ENCODE peak calls at places on chromosomes 1 and 21, in eight cellular contexts. L is MM.1S, V is upper lobe of right lung, U is Peyer's patch, E is WERI-Rb-1, B is nephron progenitor cell, P is WTC11, Y is ascending aorta. O is an unnamed sample.

GRCh38 chr1:31208361-31208945 is 31.2 kb downstream of the NKAIN1 start:
- DNase-seq in P (no peak), B (no peak), V (no peak), Y (no peak), E (no peak), L (no peak), U (no peak), O (no peak)

GRCh38 chr21:36589352-36589971 is 109.5 kb upstream of the SIM2 start:
- DNase-seq in Y (no peak), U (no peak), P (peak), L (peak), V (no peak), E (peak), B (no peak), O (no peak)

GRCh38 chr1:1847501-1848289 is 43.2 kb downstream of the GNB1 start:
- DNase-seq in L (no peak), P (no peak), V (no peak), U (no peak), Y (no peak), B (no peak), E (peak), O (no peak)

GRCh38 chr1:175158133-175158532 is 34.4 kb downstream of the KIAA0040 start:
- DNase-seq in V (no peak), E (no peak), Y (no peak), B (no peak), U (no peak), L (no peak), P (no peak), O (no peak)

GRCh38 chr1:83546863-83547262 is 452.1 kb downstream of the TTLL7 start:
- DNase-seq in U (no peak), E (peak), L (no peak), V (no peak), Y (no peak), P (no peak), B (no peak), O (no peak)

GRCh38 chr1:52281518-52281917 is 84.5 kb downstream of the CC2D1B start:
- DNase-seq in Y (no peak), E (no peak), U (no peak), V (no peak), B (no peak), L (no peak), P (no peak), O (no peak)

GRCh38 chr1:161287482-161288054 is 22.2 kb downstream of the MPZ start:
- DNase-seq in P (no peak), L (no peak), V (no peak), B (no peak), Y (no peak), E (no peak), U (no peak), O (no peak)

GRCh38 chr1:241714321-241715218 is 62.5 kb downstream of the WDR64 start:
- DNase-seq in P (no peak), L (no peak), U (no peak), Y (no peak), E (no peak), V (no peak), B (no peak), O (no peak)

GRCh38 chr1:83857108-83857507 is 141.8 kb downstream of the TTLL7 start:
- DNase-seq in L (no peak), U (no peak), V (no peak), E (no peak), B (no peak), Y (no peak), P (no peak), O (no peak)

GRCh38 chr21:15631342-15631741 is 98.4 kb upstream of the USP25 start:
- DNase-seq in U (no peak), P (no peak), V (no peak), Y (no peak), B (no peak), L (no peak), E (no peak), O (no peak)

GRCh38 chr21:14614287-14614686 is 68.2 kb upstream of the SAMSN1 start:
- DNase-seq in U (no peak), V (no peak), L (no peak), Y (no peak), B (no peak), E (no peak), P (no peak), O (no peak)

GRCh38 chr1:231594123-231594522 is 32.5 kb upstream of the DISC1 start:
- DNase-seq in Y (no peak), B (no peak), P (no peak), E (no peak), L (no peak), U (no peak), V (no peak), O (no peak)

GRCh38 chr1:150970818-150971582 is 3.6 kb downstream of the CERS2 start:
- DNase-seq in B (peak), Y (peak), L (no peak), V (peak), P (no peak), U (peak), E (peak), O (no peak)

GRCh38 chr1:3323021-3323790 is 131.3 kb upstream of the ARHGEF16 start:
- DNase-seq in L (no peak), U (peak), B (no peak), P (no peak), Y (no peak), E (peak), V (peak), O (no peak)

GRCh38 chr1:183259886-183260285 is 73.8 kb downstream of the LAMC2 start:
- DNase-seq in V (no peak), B (no peak), P (no peak), Y (no peak), U (no peak), L (no peak), E (no peak), O (no peak)

GRCh38 chr1:156797212-156797871 is 19.3 kb downstream of the SH2D2A start:
- DNase-seq in B (peak), U (no peak), E (peak), L (peak), Y (peak), P (peak), V (no peak), O (no peak)

GRCh38 chr21:41425954-41426655 is at the start of gene MX1:
- DNase-seq in B (peak), E (no peak), P (peak), L (peak), V (peak), Y (peak), U (peak), O (peak)

GRCh38 chr1:230964896-230965295 is 13.8 kb downstream of the TTC13 start:
- DNase-seq in P (no peak), E (no peak), L (no peak), B (no peak), Y (no peak), V (no peak), U (no peak), O (no peak)

GRCh38 chr1:89644119-89644814 is 11.3 kb downstream of the LRRC8C start:
- DNase-seq in P (no peak), U (no peak), B (no peak), V (no peak), E (no peak), L (no peak), Y (no peak), O (no peak)

GRCh38 chr1:185442065-185442464 is 125.0 kb upstream of the IVNS1ABP start:
- DNase-seq in V (no peak), B (no peak), E (peak), P (no peak), U (no peak), L (no peak), Y (no peak), O (no peak)

GRCh38 chr1:185448591-185449186 is 131.6 kb upstream of the IVNS1ABP start:
- DNase-seq in E (no peak), V (no peak), P (no peak), Y (no peak), U (no peak), B (no peak), L (no peak), O (no peak)

GRCh38 chr1:185446131-185446530 is 129.1 kb upstream of the IVNS1ABP start:
- DNase-seq in L (no peak), E (no peak), U (no peak), Y (no peak), P (no peak), V (no peak), B (no peak), O (no peak)

GRCh38 chr1:185444651-185445050 is 127.6 kb upstream of the IVNS1ABP start:
- DNase-seq in U (no peak), E (no peak), P (peak), V (no peak), L (no peak), B (no peak), Y (no peak), O (no peak)

DNA sequence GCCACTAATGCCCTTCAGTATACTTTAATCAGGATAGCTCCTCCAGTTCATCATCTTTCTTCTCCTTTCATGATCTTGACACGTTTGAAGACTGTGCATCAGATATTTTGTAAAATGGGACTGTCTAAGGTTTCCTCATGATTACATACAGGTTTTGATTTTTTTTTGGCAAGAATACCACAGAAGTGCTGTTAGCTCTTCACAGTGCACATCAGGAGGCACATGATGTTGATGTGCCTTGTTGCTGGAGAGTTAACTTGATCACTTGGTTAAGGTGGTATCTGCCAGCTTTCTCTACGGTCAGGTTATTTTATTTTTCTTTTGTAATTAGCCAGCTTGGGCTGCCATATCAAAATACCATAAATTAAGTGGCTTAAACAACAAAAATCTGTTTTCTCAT is 128.6 kb upstream of the IVNS1ABP start:
- DNase-seq in E (no peak), Y (no peak), P (no peak), L (no peak), B (no peak), V (no peak), U (no peak), O (no peak)
- TF ChIP-seq CTCF in E (no peak), Y (no peak), P (no peak), L (no peak), B (no peak), V (no peak), U (no peak), O (no peak)

DNA sequence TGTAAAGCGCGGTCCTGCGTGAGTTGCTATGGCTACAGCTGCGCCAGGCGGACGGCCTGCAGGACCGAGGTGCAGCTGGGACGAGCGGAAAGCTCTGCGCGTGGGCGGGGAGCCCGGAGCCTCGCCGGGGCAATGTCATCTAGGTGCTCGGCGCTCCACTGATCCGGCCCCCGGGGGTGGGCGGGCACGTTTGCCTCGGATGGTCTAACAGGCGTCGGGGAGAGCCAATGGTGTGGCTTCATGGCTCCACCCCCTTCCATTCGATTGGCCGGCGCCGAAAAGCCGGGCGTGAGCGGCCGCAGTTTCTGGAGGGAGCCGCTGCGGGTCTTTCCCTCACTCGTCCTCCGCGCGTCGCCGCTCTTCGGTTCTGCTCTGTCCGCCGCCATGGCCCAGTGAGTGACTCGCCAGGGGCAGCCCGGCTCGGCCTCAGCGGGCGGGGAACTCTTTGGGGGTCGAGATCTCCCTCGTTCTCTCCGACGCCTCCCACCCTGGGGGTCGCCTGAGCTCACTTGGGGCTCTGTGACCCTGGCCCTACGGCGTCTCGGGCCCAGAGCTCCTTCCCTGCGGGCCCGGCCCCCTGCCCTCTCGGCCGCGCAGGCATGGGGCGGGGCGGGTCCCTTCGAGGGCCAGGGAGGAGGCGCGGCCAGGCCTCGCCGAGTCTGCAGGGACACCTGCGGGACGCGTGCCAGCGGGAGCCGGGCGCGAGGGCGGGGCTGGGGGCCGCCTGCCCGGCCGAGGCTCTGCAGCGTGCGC is at the start of gene PGD:
- DNase-seq in V (peak), P (peak), L (peak), Y (peak), E (peak), U (peak), B (peak), O (peak)
- TF ChIP-seq CTCF in V (peak), P (no peak), L (no peak), Y (no peak), E (peak), U (no peak), B (no peak), O (no peak)

DNA sequence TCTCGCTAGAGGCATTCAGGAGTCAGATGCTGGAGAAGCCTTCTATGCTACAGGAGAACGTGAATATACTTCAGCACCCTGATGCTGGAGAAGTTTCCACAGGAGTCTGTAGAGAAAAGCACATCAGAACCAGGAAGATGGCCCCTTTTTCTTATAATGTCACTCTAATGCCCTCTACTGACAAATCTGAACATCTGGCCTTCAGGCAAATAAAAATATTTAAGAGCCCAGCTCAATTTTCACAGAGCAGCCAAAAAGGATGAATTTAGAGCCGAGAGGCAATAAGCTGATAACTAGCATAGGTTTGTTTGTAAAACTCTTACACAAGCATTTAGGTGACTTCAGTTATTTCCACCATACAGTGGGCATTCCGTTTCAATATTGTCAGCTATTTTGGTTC is 3.8 kb upstream of the RRP15 start:
- DNase-seq in P (no peak), B (no peak), L (peak), V (no peak), U (no peak), E (no peak), Y (no peak), O (no peak)
- TF ChIP-seq CTCF in P (no peak), B (no peak), L (peak), V (no peak), U (no peak), E (no peak), Y (no peak), O (no peak)

GRCh38 chr1:99648107-99648506 is 2.2 kb downstream of the PALMD start:
- DNase-seq in L (no peak), B (no peak), P (peak), U (no peak), V (peak), Y (no peak), E (peak), O (no peak)
- TF ChIP-seq CTCF in L (no peak), B (no peak), P (no peak), U (peak), V (peak), Y (no peak), E (peak), O (no peak)

GRCh38 chr1:21539933-21540332 is 30.7 kb downstream of the ALPL start:
- DNase-seq in B (peak), U (no peak), L (no peak), E (peak), Y (no peak), V (no peak), P (peak), O (no peak)
- TF ChIP-seq CTCF in B (peak), U (no peak), L (no peak), E (peak), Y (no peak), V (peak), P (peak), O (no peak)

GRCh38 chr1:92481598-92482403 is 4.9 kb downstream of the GFI1 start:
- DNase-seq in U (peak), V (no peak), E (no peak), P (peak), Y (no peak), L (no peak), B (peak), O (no peak)

GRCh38 chr1:92480813-92481597 is 5.7 kb downstream of the GFI1 start:
- DNase-seq in E (no peak), U (peak), B (peak), P (peak), L (no peak), V (no peak), Y (no peak), O (no peak)

GRCh38 chr1:92482665-92483441 is 3.9 kb downstream of the GFI1 start:
- DNase-seq in E (no peak), L (peak), Y (no peak), U (peak), V (peak), B (peak), P (peak), O (no peak)

GRCh38 chr1:92483442-92484170 is 3.1 kb downstream of the GFI1 start:
- DNase-seq in E (peak), Y (no peak), B (peak), P (peak), V (peak), L (peak), U (peak), O (no peak)

GRCh38 chr1:92482404-92482664 is 4.4 kb downstream of the GFI1 start:
- DNase-seq in E (no peak), U (no peak), P (no peak), B (no peak), Y (no peak), V (no peak), L (no peak), O (no peak)
- TF ChIP-seq CTCF in E (no peak), U (no peak), P (no peak), B (no peak), Y (no peak), V (no peak), L (no peak), O (no peak)